ENCODE peak calls at places on chromosome 15, in seven cellular contexts. R, J, A, C, Y, G and H are unnamed samples.

GRCh38 chr15:90918835-90919234 is 13.5 kb downstream of the HDDC3 start:
- DNase-seq in R (no peak), J (no peak), A (no peak), C (no peak), Y (no peak), G (no peak), H (no peak)

GRCh38 chr15:42239528-42240245 is 31.6 kb upstream of the VPS39 start:
- DNase-seq in R (no peak), J (no peak), A (no peak), C (no peak), Y (no peak), G (peak; percentile 50), H (no peak)

GRCh38 chr15:67832031-67832551 is 6.8 kb downstream of the SKOR1 start:
- DNase-seq in R (no peak), J (no peak), A (no peak), C (peak; percentile 65), Y (no peak), G (peak; percentile 33), H (no peak)

GRCh38 chr15:91912336-91912735 is 58.8 kb downstream of the SLCO3A1 start:
- DNase-seq in R (no peak), J (no peak), A (no peak), C (no peak), Y (no peak), G (no peak), H (no peak)

GRCh38 chr15:77292924-77293558 is 126.9 kb downstream of the PEAK1 start:
- DNase-seq in R (no peak), J (no peak), A (no peak), C (no peak), Y (no peak), G (no peak), H (no peak)

GRCh38 chr15:72889545-72889944 is 106.0 kb upstream of the ADPGK start:
- DNase-seq in R (no peak), J (no peak), A (no peak), C (no peak), Y (no peak), G (no peak), H (no peak)

GRCh38 chr15:34773013-34773412 is 18.2 kb upstream of the GJD2 start:
- DNase-seq in R (no peak), J (no peak), A (no peak), C (no peak), Y (no peak), G (no peak), H (no peak)

GRCh38 chr15:67825880-67826716 is 789 bp downstream of the SKOR1 start:
- DNase-seq in R (peak; percentile 12), J (no peak), A (no peak), C (peak; percentile 55), Y (no peak), G (no peak), H (no peak)

GRCh38 chr15:95180530-95180929 is 949.2 kb downstream of the MCTP2 start:
- DNase-seq in R (no peak), J (no peak), A (no peak), C (no peak), Y (no peak), G (no peak), H (no peak)

GRCh38 chr15:95174281-95174680 is 942.9 kb downstream of the MCTP2 start:
- DNase-seq in R (no peak), J (no peak), A (no peak), C (no peak), Y (no peak), G (peak; percentile 72), H (no peak)

GRCh38 chr15:95174880-95175279 is 943.5 kb downstream of the MCTP2 start:
- DNase-seq in R (no peak), J (peak; percentile 3), A (no peak), C (no peak), Y (no peak), G (peak; percentile 90), H (no peak)

GRCh38 chr15:95175914-95176658 is 944.7 kb downstream of the MCTP2 start:
- DNase-seq in R (no peak), J (peak; percentile 28), A (no peak), C (no peak), Y (no peak), G (peak; percentile 62), H (no peak)

GRCh38 chr15:95176794-95177577 is 945.6 kb downstream of the MCTP2 start:
- DNase-seq in R (no peak), J (no peak), A (no peak), C (no peak), Y (no peak), G (no peak), H (no peak)
- H3K9me3 ChIP-seq in R (no peaks in the 10 kb centered on the region), J (peaks cover 43% of the 10 kb centered on the region), A (peaks cover 7% of the 10 kb centered on the region), C (no peaks in the 10 kb centered on the region), Y (peaks cover 12% of the 10 kb centered on the region), G (peaks cover 28% of the 10 kb centered on the region), H (no peaks in the 10 kb centered on the region)

GRCh38 chr15:58489693-58490404 is 58.1 kb downstream of the LIPC start:
- DNase-seq in R (no peak), J (no peak), A (no peak), C (no peak), Y (no peak), G (no peak), H (no peak)

GRCh38 chr15:58491151-58491473 is 59.3 kb downstream of the LIPC start:
- DNase-seq in R (no peak), J (no peak), A (no peak), C (no peak), Y (no peak), G (no peak), H (no peak)

GRCh38 chr15:58490405-58491150 is 58.8 kb downstream of the LIPC start:
- DNase-seq in R (no peak), J (no peak), A (no peak), C (no peak), Y (no peak), G (no peak), H (no peak)

GRCh38 chr15:58487724-58488120 is 55.9 kb downstream of the LIPC start:
- DNase-seq in R (no peak), J (no peak), A (no peak), C (no peak), Y (no peak), G (no peak), H (no peak)

GRCh38 chr15:58489289-58489688 is 57.5 kb downstream of the LIPC start:
- DNase-seq in R (no peak), J (no peak), A (no peak), C (no peak), Y (no peak), G (no peak), H (no peak)
- H3K9me3 ChIP-seq in R (peaks cover 7% of the 10 kb centered on the region), J (peaks cover 22% of the 10 kb centered on the region), A (peaks cover 8% of the 10 kb centered on the region), C (no peaks in the 10 kb centered on the region), Y (no peaks in the 10 kb centered on the region), G (peaks cover 14% of the 10 kb centered on the region), H (peaks cover 4% of the 10 kb centered on the region)

DNA sequence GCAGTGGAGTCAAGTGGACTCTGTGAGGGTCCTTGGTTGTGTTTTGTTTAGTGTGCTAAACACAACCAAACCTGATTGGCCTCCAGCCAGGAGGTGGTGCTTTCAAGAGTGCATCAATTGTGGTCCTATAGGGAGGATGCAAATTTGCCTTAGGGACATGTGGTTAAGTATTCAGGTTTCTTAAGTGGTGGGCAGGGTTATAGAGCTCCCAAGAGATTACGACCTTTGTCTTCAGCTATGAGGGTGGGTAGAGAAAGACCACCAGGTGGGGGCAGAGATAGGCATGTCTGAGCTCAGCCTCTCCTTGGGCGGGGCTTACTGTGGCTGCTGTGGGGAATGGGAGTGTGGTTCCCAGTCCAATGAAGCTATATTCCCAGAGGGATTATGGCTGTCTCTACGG is 186.6 kb downstream of the SQOR start:
- DNase-seq in R (no peak), J (no peak), A (no peak), C (no peak), Y (no peak), G (no peak), H (no peak)
- H3K9me3 ChIP-seq in R (no peaks in the 10 kb centered on the region), J (no peaks in the 10 kb centered on the region), A (no peaks in the 10 kb centered on the region), C (no peaks in the 10 kb centered on the region), Y (no peaks in the 10 kb centered on the region), G (no peaks in the 10 kb centered on the region), H (no peaks in the 10 kb centered on the region)

GRCh38 chr15:20271647-20272046 is 270.0 kb downstream of the GOLGA6L6 start:
- DNase-seq in R (no peak), J (no peak), A (no peak), C (no peak), Y (no peak), G (no peak), H (no peak)

GRCh38 chr15:20272422-20273184 is 269.0 kb downstream of the GOLGA6L6 start:
- DNase-seq in R (no peak), J (no peak), A (no peak), C (no peak), Y (no peak), G (no peak), H (no peak)
- H3K9me3 ChIP-seq in R (no peaks in the 10 kb centered on the region), J (peaks cover 11% of the 10 kb centered on the region), A (no peaks in the 10 kb centered on the region), C (peaks cover 96% of the 10 kb centered on the region), Y (no peaks in the 10 kb centered on the region), G (peaks cover 4% of the 10 kb centered on the region), H (no peaks in the 10 kb centered on the region)

GRCh38 chr15:71821547-71822129 is 11.3 kb downstream of the NR2E3 start:
- DNase-seq in R (no peak), J (no peak), A (no peak), C (no peak), Y (no peak), G (no peak), H (no peak)

GRCh38 chr15:71823801-71824200 is 13.4 kb downstream of the NR2E3 start:
- DNase-seq in R (no peak), J (no peak), A (no peak), C (no peak), Y (no peak), G (no peak), H (no peak)

GRCh38 chr15:71817351-71817750 is 7.0 kb downstream of the NR2E3 start:
- DNase-seq in R (no peak), J (no peak), A (no peak), C (no peak), Y (no peak), G (no peak), H (no peak)

GRCh38 chr15:71822890-71823289 is 12.5 kb downstream of the NR2E3 start:
- DNase-seq in R (no peak), J (no peak), A (no peak), C (no peak), Y (no peak), G (no peak), H (no peak)

GRCh38 chr15:71820127-71820526 is 9.8 kb downstream of the NR2E3 start:
- DNase-seq in R (no peak), J (no peak), A (no peak), C (no peak), Y (no peak), G (no peak), H (no peak)
- H3K9me3 ChIP-seq in R (peaks cover 30% of the 10 kb centered on the region), J (peaks cover 76% of the 10 kb centered on the region), A (peaks cover 43% of the 10 kb centered on the region), C (no peaks in the 10 kb centered on the region), Y (peaks cover 42% of the 10 kb centered on the region), G (peaks cover 59% of the 10 kb centered on the region), H (peaks cover 3% of the 10 kb centered on the region)

DNA sequence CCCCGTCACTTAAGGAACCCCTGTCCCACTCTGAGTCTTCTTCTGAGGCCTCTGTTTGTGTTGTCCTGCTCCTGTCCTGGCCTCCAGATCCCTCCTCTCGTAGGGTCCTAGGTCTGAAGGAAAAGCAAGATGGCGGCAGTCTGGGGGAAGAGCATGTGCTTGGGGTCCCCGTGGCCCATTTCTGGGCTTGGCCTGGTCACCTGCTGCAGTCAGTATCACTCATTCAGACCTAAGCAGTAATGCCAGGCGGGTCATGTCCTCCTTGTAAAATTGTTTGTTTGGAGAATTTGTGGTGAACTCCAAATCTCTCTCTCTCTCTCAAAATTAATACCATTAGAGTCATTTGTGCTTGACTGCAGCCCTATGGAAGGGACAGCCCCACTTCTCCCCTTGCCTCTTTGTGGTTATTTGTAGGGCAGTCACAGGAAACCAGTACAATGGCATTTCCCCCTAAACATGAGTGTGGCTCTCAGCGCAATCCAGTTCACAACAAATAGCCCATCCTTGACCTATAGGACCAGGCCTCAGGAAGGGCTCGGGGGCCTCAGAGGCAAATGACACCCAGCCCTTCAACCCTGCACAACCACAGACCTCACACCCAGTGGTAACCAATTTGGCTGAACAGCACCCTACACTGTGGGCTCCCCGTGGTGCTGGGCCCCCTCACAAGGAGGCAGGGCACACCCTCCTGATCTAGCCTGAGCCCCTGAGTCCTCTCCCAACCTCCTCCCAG is 173.5 kb downstream of the OR4M2 start:
- DNase-seq in R (peak; percentile 19), J (no peak), A (no peak), C (no peak), Y (no peak), G (no peak), H (no peak)
- H3K9me3 ChIP-seq in R (no peaks in the 10 kb centered on the region), J (no peaks in the 10 kb centered on the region), A (no peaks in the 10 kb centered on the region), C (peaks cover 85% of the 10 kb centered on the region), Y (no peaks in the 10 kb centered on the region), G (no peaks in the 10 kb centered on the region), H (no peaks in the 10 kb centered on the region)